ENCODE peak calls at places on chromosomes 16 and 17, in eight cellular contexts. One of them, this sample, is unnamed.

GRCh38 chr16:2968368-2968737 is 795 bp upstream of the PAQR4 start:
- DNase-seq in GM10248: no peak
- DNase-seq in NCI-H69: no peak
- DNase-seq in EL: no peak
- DNase-seq in coronary artery: no peak
- DNase-seq in activated CD4-positive, alpha-beta T cell treated with anti-CD3 and anti-CD28 coated beads, Interleukin-2, amount 10 ng/mL, durations not matched to agents 7 days and 5 days: no peak
- DNase-seq in T-helper 2 cell: no peak
- DNase-seq in CD8-positive, alpha-beta memory T cell: no peak
- DNase-seq in this sample: no peak

GRCh38 chr17:42312285-42313130 is 24.2 kb downstream of the STAT5A start:
- DNase-seq in GM10248: peak
- DNase-seq in CD8-positive, alpha-beta memory T cell: peak
- DNase-seq in T-helper 2 cell: peak
- DNase-seq in activated CD4-positive, alpha-beta T cell treated with anti-CD3 and anti-CD28 coated beads, Interleukin-2, amount 10 ng/mL, durations not matched to agents 7 days and 5 days: peak
- DNase-seq in coronary artery: peak
- DNase-seq in EL: peak
- DNase-seq in NCI-H69: peak
- DNase-seq in this sample: no peak

GRCh38 chr16:76502555-76502954 is 225.4 kb downstream of the CNTNAP4 start:
- DNase-seq in CD8-positive, alpha-beta memory T cell: no peak
- DNase-seq in EL: no peak
- DNase-seq in activated CD4-positive, alpha-beta T cell treated with anti-CD3 and anti-CD28 coated beads, Interleukin-2, amount 10 ng/mL, durations not matched to agents 7 days and 5 days: no peak
- DNase-seq in coronary artery: no peak
- DNase-seq in T-helper 2 cell: no peak
- DNase-seq in NCI-H69: no peak
- DNase-seq in GM10248: no peak
- DNase-seq in this sample: no peak

GRCh38 chr17:68511254-68511670 is 968 bp upstream of the PRKAR1A start:
- DNase-seq in activated CD4-positive, alpha-beta T cell treated with anti-CD3 and anti-CD28 coated beads, Interleukin-2, amount 10 ng/mL, durations not matched to agents 7 days and 5 days: no peak
- DNase-seq in NCI-H69: no peak
- DNase-seq in CD8-positive, alpha-beta memory T cell: no peak
- DNase-seq in T-helper 2 cell: no peak
- DNase-seq in EL: no peak
- DNase-seq in GM10248: no peak
- DNase-seq in coronary artery: no peak
- DNase-seq in this sample: no peak

GRCh38 chr17:41404024-41404651 is 6.7 kb upstream of the KRT31 start:
- DNase-seq in T-helper 2 cell: peak
- DNase-seq in GM10248: no peak
- DNase-seq in EL: peak
- DNase-seq in activated CD4-positive, alpha-beta T cell treated with anti-CD3 and anti-CD28 coated beads, Interleukin-2, amount 10 ng/mL, durations not matched to agents 7 days and 5 days: no peak
- DNase-seq in NCI-H69: peak
- DNase-seq in coronary artery: no peak
- DNase-seq in CD8-positive, alpha-beta memory T cell: peak
- DNase-seq in this sample: peak

GRCh38 chr16:87878704-87879103 is 9.4 kb upstream of the SLC7A5 start:
- DNase-seq in activated CD4-positive, alpha-beta T cell treated with anti-CD3 and anti-CD28 coated beads, Interleukin-2, amount 10 ng/mL, durations not matched to agents 7 days and 5 days: no peak
- DNase-seq in EL: no peak
- DNase-seq in coronary artery: no peak
- DNase-seq in NCI-H69: peak
- DNase-seq in GM10248: no peak
- DNase-seq in T-helper 2 cell: no peak
- DNase-seq in CD8-positive, alpha-beta memory T cell: no peak
- DNase-seq in this sample: no peak

GRCh38 chr16:22240023-22240697 is 34.1 kb downstream of the EEF2K start:
- DNase-seq in GM10248: no peak
- DNase-seq in coronary artery: no peak
- DNase-seq in CD8-positive, alpha-beta memory T cell: no peak
- DNase-seq in activated CD4-positive, alpha-beta T cell treated with anti-CD3 and anti-CD28 coated beads, Interleukin-2, amount 10 ng/mL, durations not matched to agents 7 days and 5 days: no peak
- DNase-seq in T-helper 2 cell: no peak
- DNase-seq in EL: no peak
- DNase-seq in NCI-H69: no peak
- DNase-seq in this sample: no peak

GRCh38 chr17:2854662-2855061 is 58.4 kb downstream of the RAP1GAP2 start:
- DNase-seq in T-helper 2 cell: no peak
- DNase-seq in GM10248: no peak
- DNase-seq in NCI-H69: peak
- DNase-seq in activated CD4-positive, alpha-beta T cell treated with anti-CD3 and anti-CD28 coated beads, Interleukin-2, amount 10 ng/mL, durations not matched to agents 7 days and 5 days: no peak
- DNase-seq in EL: peak
- DNase-seq in CD8-positive, alpha-beta memory T cell: no peak
- DNase-seq in coronary artery: no peak
- DNase-seq in this sample: no peak

GRCh38 chr16:30063893-30064745 is 1.4 kb upstream of the ALDOA start:
- DNase-seq in CD8-positive, alpha-beta memory T cell: peak
- DNase-seq in GM10248: peak
- DNase-seq in T-helper 2 cell: peak
- DNase-seq in EL: no peak
- DNase-seq in activated CD4-positive, alpha-beta T cell treated with anti-CD3 and anti-CD28 coated beads, Interleukin-2, amount 10 ng/mL, durations not matched to agents 7 days and 5 days: peak
- DNase-seq in coronary artery: peak
- DNase-seq in NCI-H69: peak
- DNase-seq in this sample: peak

GRCh38 chr17:46795379-46795952 is 23.0 kb downstream of the WNT3 start:
- DNase-seq in CD8-positive, alpha-beta memory T cell: no peak
- DNase-seq in EL: peak
- DNase-seq in T-helper 2 cell: no peak
- DNase-seq in activated CD4-positive, alpha-beta T cell treated with anti-CD3 and anti-CD28 coated beads, Interleukin-2, amount 10 ng/mL, durations not matched to agents 7 days and 5 days: no peak
- DNase-seq in coronary artery: no peak
- DNase-seq in GM10248: no peak
- DNase-seq in NCI-H69: peak
- DNase-seq in this sample: peak

GRCh38 chr16:19116711-19117449 is 3.1 kb downstream of the ITPRIPL2 start:
- DNase-seq in T-helper 2 cell: no peak
- DNase-seq in NCI-H69: no peak
- DNase-seq in GM10248: no peak
- DNase-seq in EL: no peak
- DNase-seq in CD8-positive, alpha-beta memory T cell: no peak
- DNase-seq in coronary artery: no peak
- DNase-seq in activated CD4-positive, alpha-beta T cell treated with anti-CD3 and anti-CD28 coated beads, Interleukin-2, amount 10 ng/mL, durations not matched to agents 7 days and 5 days: no peak
- DNase-seq in this sample: no peak

GRCh38 chr16:49620868-49621239 is 235.1 kb downstream of the ZNF423 start:
- DNase-seq in activated CD4-positive, alpha-beta T cell treated with anti-CD3 and anti-CD28 coated beads, Interleukin-2, amount 10 ng/mL, durations not matched to agents 7 days and 5 days: no peak
- DNase-seq in coronary artery: peak
- DNase-seq in NCI-H69: no peak
- DNase-seq in GM10248: no peak
- DNase-seq in T-helper 2 cell: no peak
- DNase-seq in CD8-positive, alpha-beta memory T cell: no peak
- DNase-seq in EL: no peak
- DNase-seq in this sample: no peak

GRCh38 chr17:41133880-41134735 is 6.2 kb downstream of the KRTAP4-6 start:
- DNase-seq in activated CD4-positive, alpha-beta T cell treated with anti-CD3 and anti-CD28 coated beads, Interleukin-2, amount 10 ng/mL, durations not matched to agents 7 days and 5 days: no peak
- DNase-seq in EL: no peak
- DNase-seq in coronary artery: no peak
- DNase-seq in NCI-H69: no peak
- DNase-seq in CD8-positive, alpha-beta memory T cell: peak
- DNase-seq in T-helper 2 cell: no peak
- DNase-seq in GM10248: no peak
- DNase-seq in this sample: no peak

GRCh38 chr17:81027591-81028505 is 7.1 kb upstream of the BAIAP2 start:
- DNase-seq in coronary artery: no peak
- DNase-seq in EL: no peak
- DNase-seq in CD8-positive, alpha-beta memory T cell: no peak
- DNase-seq in T-helper 2 cell: no peak
- DNase-seq in NCI-H69: no peak
- DNase-seq in GM10248: no peak
- DNase-seq in activated CD4-positive, alpha-beta T cell treated with anti-CD3 and anti-CD28 coated beads, Interleukin-2, amount 10 ng/mL, durations not matched to agents 7 days and 5 days: no peak
- DNase-seq in this sample: no peak

GRCh38 chr17:41959336-41960095 is 7.1 kb upstream of the CNP start:
- DNase-seq in coronary artery: no peak
- DNase-seq in T-helper 2 cell: no peak
- DNase-seq in EL: peak
- DNase-seq in NCI-H69: peak
- DNase-seq in GM10248: no peak
- DNase-seq in activated CD4-positive, alpha-beta T cell treated with anti-CD3 and anti-CD28 coated beads, Interleukin-2, amount 10 ng/mL, durations not matched to agents 7 days and 5 days: no peak
- DNase-seq in CD8-positive, alpha-beta memory T cell: no peak
- DNase-seq in this sample: no peak

GRCh38 chr16:84933774-84934571 is 77.4 kb downstream of the ZDHHC7 start:
- DNase-seq in NCI-H69: no peak
- DNase-seq in EL: peak
- DNase-seq in GM10248: no peak
- DNase-seq in activated CD4-positive, alpha-beta T cell treated with anti-CD3 and anti-CD28 coated beads, Interleukin-2, amount 10 ng/mL, durations not matched to agents 7 days and 5 days: no peak
- DNase-seq in T-helper 2 cell: no peak
- DNase-seq in CD8-positive, alpha-beta memory T cell: no peak
- DNase-seq in coronary artery: peak
- DNase-seq in this sample: no peak

GRCh38 chr17:50977487-50978159 is 111.5 kb upstream of the TOB1 start:
- DNase-seq in GM10248: no peak
- DNase-seq in coronary artery: no peak
- DNase-seq in activated CD4-positive, alpha-beta T cell treated with anti-CD3 and anti-CD28 coated beads, Interleukin-2, amount 10 ng/mL, durations not matched to agents 7 days and 5 days: no peak
- DNase-seq in T-helper 2 cell: no peak
- DNase-seq in EL: no peak
- DNase-seq in NCI-H69: no peak
- DNase-seq in CD8-positive, alpha-beta memory T cell: no peak
- DNase-seq in this sample: no peak

GRCh38 chr17:83026311-83026811 is 53.0 kb upstream of the METRNL start:
- DNase-seq in coronary artery: peak
- DNase-seq in activated CD4-positive, alpha-beta T cell treated with anti-CD3 and anti-CD28 coated beads, Interleukin-2, amount 10 ng/mL, durations not matched to agents 7 days and 5 days: no peak
- DNase-seq in T-helper 2 cell: peak
- DNase-seq in EL: no peak
- DNase-seq in CD8-positive, alpha-beta memory T cell: peak
- DNase-seq in GM10248: no peak
- DNase-seq in NCI-H69: no peak
- DNase-seq in this sample: no peak

GRCh38 chr17:4444782-4445473 is 11.2 kb downstream of the SPNS3 start:
- DNase-seq in T-helper 2 cell: no peak
- DNase-seq in NCI-H69: peak
- DNase-seq in coronary artery: no peak
- DNase-seq in EL: no peak
- DNase-seq in GM10248: no peak
- DNase-seq in activated CD4-positive, alpha-beta T cell treated with anti-CD3 and anti-CD28 coated beads, Interleukin-2, amount 10 ng/mL, durations not matched to agents 7 days and 5 days: no peak
- DNase-seq in CD8-positive, alpha-beta memory T cell: no peak
- DNase-seq in this sample: peak

GRCh38 chr17:80667462-80668277 is 123.0 kb downstream of the RPTOR start:
- DNase-seq in coronary artery: no peak
- DNase-seq in T-helper 2 cell: no peak
- DNase-seq in EL: no peak
- DNase-seq in activated CD4-positive, alpha-beta T cell treated with anti-CD3 and anti-CD28 coated beads, Interleukin-2, amount 10 ng/mL, durations not matched to agents 7 days and 5 days: peak
- DNase-seq in CD8-positive, alpha-beta memory T cell: no peak
- DNase-seq in GM10248: no peak
- DNase-seq in NCI-H69: no peak
- DNase-seq in this sample: no peak

GRCh38 chr17:58338907-58339774 is 10.5 kb upstream of the TSPOAP1 start:
- DNase-seq in GM10248: peak
- DNase-seq in activated CD4-positive, alpha-beta T cell treated with anti-CD3 and anti-CD28 coated beads, Interleukin-2, amount 10 ng/mL, durations not matched to agents 7 days and 5 days: peak
- DNase-seq in CD8-positive, alpha-beta memory T cell: peak
- DNase-seq in NCI-H69: peak
- DNase-seq in coronary artery: no peak
- DNase-seq in EL: peak
- DNase-seq in T-helper 2 cell: peak
- DNase-seq in this sample: no peak

This sample was measured in LoVo.